ENCODE peak calls at places on chromosomes 4 and X, in ten cellular contexts. One of them, this sample, is unnamed. For H3K4me1, the result is how much of the 10 kb centered on the place peaks cover.

GRCh38 chrX:150150081-150150779 is 211.9 kb upstream of the EOLA2 start:
- DNase-seq in sigmoid colon: no peak
- DNase-seq in transverse colon: no peak
- DNase-seq in suprapubic skin: no peak
- DNase-seq in HCT116: no peak
- DNase-seq in Panc1: no peak
- DNase-seq in spleen: no peak
- DNase-seq in GM23338: no peak
- DNase-seq in K562: no peak
- DNase-seq in stomach: no peak
- DNase-seq in this sample: no peak

GRCh38 chrX:102339312-102340298 is 92.6 kb downstream of the NXF2 start:
- DNase-seq in GM23338: peak
- DNase-seq in K562: no peak
- DNase-seq in transverse colon: no peak
- DNase-seq in stomach: no peak
- DNase-seq in suprapubic skin: peak
- DNase-seq in sigmoid colon: peak
- DNase-seq in spleen: peak
- DNase-seq in Panc1: no peak
- DNase-seq in HCT116: no peak
- DNase-seq in this sample: no peak

GRCh38 chr4:108116423-108117168 is 52.1 kb downstream of the LEF1 start:
- DNase-seq in stomach: no peak
- DNase-seq in GM23338: no peak
- DNase-seq in transverse colon: no peak
- DNase-seq in Panc1: no peak
- DNase-seq in sigmoid colon: no peak
- DNase-seq in HCT116: no peak
- DNase-seq in suprapubic skin: no peak
- DNase-seq in K562: no peak
- DNase-seq in spleen: no peak
- DNase-seq in this sample: no peak

GRCh38 chr4:57068237-57068981 is 41.8 kb downstream of the IGFBP7 start:
- DNase-seq in stomach: no peak
- DNase-seq in transverse colon: no peak
- DNase-seq in suprapubic skin: no peak
- DNase-seq in sigmoid colon: no peak
- DNase-seq in HCT116: no peak
- DNase-seq in GM23338: no peak
- DNase-seq in spleen: no peak
- DNase-seq in K562: no peak
- DNase-seq in Panc1: no peak
- DNase-seq in this sample: no peak

GRCh38 chr4:22766068-22766467 is 73.3 kb downstream of the GBA3 start:
- DNase-seq in K562: no peak
- DNase-seq in HCT116: no peak
- DNase-seq in transverse colon: no peak
- DNase-seq in stomach: no peak
- DNase-seq in Panc1: no peak
- DNase-seq in suprapubic skin: no peak
- DNase-seq in spleen: no peak
- DNase-seq in sigmoid colon: no peak
- DNase-seq in GM23338: no peak
- DNase-seq in this sample: no peak

GRCh38 chr4:72969957-72970356 is 99.6 kb downstream of the COX18 start:
- DNase-seq in HCT116: no peak
- DNase-seq in K562: no peak
- DNase-seq in transverse colon: no peak
- DNase-seq in stomach: no peak
- DNase-seq in GM23338: peak
- DNase-seq in spleen: no peak
- DNase-seq in suprapubic skin: no peak
- DNase-seq in sigmoid colon: no peak
- DNase-seq in Panc1: no peak
- DNase-seq in this sample: no peak

GRCh38 chr4:55124337-55125076 is 888 bp downstream of the KDR start:
- DNase-seq in transverse colon: no peak
- DNase-seq in HCT116: no peak
- DNase-seq in sigmoid colon: no peak
- DNase-seq in stomach: no peak
- DNase-seq in Panc1: no peak
- DNase-seq in K562: no peak
- DNase-seq in spleen: no peak
- DNase-seq in GM23338: peak
- DNase-seq in suprapubic skin: no peak
- DNase-seq in this sample: no peak

GRCh38 chrX:44157858-44158257 is 184.7 kb upstream of the NDP start:
- DNase-seq in suprapubic skin: no peak
- DNase-seq in stomach: no peak
- DNase-seq in GM23338: no peak
- DNase-seq in HCT116: no peak
- DNase-seq in spleen: no peak
- DNase-seq in sigmoid colon: no peak
- DNase-seq in K562: no peak
- DNase-seq in transverse colon: no peak
- DNase-seq in Panc1: no peak
- DNase-seq in this sample: no peak

GRCh38 chr4:2930135-2930805 is 32.9 kb downstream of the NOP14 start:
- DNase-seq in stomach: peak
- DNase-seq in suprapubic skin: peak
- DNase-seq in spleen: peak
- DNase-seq in GM23338: no peak
- DNase-seq in K562: no peak
- DNase-seq in sigmoid colon: no peak
- DNase-seq in Panc1: no peak
- DNase-seq in transverse colon: no peak
- DNase-seq in HCT116: no peak
- DNase-seq in this sample: peak

GRCh38 chr4:15504041-15504440 is 34.4 kb downstream of the CC2D2A start:
- DNase-seq in Panc1: no peak
- DNase-seq in HCT116: no peak
- DNase-seq in sigmoid colon: no peak
- DNase-seq in K562: no peak
- DNase-seq in transverse colon: no peak
- DNase-seq in spleen: no peak
- DNase-seq in GM23338: no peak
- DNase-seq in suprapubic skin: no peak
- DNase-seq in stomach: no peak
- DNase-seq in this sample: no peak

DNA sequence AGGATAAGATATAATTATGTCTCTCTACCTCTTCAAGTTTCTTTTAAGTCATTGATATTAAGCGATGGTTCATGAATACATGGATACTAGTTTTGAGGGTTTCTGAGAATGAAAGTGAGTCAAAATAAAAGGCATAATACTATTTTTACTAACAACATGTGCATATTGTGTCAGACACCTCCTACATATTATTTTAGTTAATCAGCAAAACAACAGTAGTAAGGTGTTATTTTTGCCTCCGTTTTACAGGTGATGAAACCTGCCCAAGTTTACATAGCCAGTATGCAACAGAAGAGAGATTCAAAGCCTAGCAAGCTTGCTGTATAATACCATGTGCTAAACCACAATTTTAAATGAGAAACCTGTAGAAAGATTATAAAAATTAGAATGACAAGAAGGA is 544.1 kb downstream of the EPHA5 start:
- DNase-seq in sigmoid colon: no peak
- DNase-seq in stomach: no peak
- DNase-seq in Panc1: no peak
- DNase-seq in transverse colon: no peak
- DNase-seq in GM23338: no peak
- DNase-seq in suprapubic skin: no peak
- DNase-seq in K562: no peak
- DNase-seq in spleen: no peak
- DNase-seq in HCT116: no peak
- DNase-seq in this sample: no peak
- H3K4me3 ChIP-seq in sigmoid colon: no peak
- H3K4me3 ChIP-seq in stomach: no peak
- H3K4me3 ChIP-seq in Panc1: no peak
- H3K4me3 ChIP-seq in transverse colon: no peak
- H3K4me3 ChIP-seq in GM23338: no peak
- H3K4me3 ChIP-seq in suprapubic skin: no peak
- H3K4me3 ChIP-seq in K562: no peak
- H3K4me3 ChIP-seq in spleen: no peak
- H3K4me3 ChIP-seq in HCT116: no peak
- H3K4me3 ChIP-seq in this sample: no peak

DNA sequence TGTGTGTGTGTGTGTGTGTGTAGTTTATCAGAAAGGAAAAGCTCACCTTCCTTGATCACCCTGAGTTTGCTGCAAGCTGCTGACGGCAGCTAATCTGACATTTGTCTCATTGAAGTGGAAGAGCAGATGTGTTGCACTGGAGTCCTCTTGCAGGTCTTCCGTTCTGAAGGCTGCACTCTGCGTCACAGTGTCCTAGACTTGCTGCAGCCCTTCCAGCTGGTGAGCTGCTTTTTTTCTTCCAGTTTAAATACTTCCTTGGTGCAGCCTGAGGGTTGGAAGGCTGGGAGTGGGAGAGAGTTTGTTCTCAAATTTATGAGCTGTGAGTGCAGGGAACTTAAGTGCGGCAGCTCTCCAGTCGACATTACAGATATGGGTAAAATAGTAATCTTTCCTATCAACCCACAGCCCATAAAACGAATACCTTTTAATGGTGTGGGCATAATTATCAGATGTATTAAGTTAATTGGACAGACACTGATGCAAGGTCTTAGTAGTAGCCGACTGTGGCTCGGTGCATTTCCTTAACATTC is 303.6 kb upstream of the FAT1 start:
- DNase-seq in GM23338: no peak
- DNase-seq in spleen: no peak
- DNase-seq in sigmoid colon: no peak
- DNase-seq in HCT116: no peak
- DNase-seq in transverse colon: no peak
- DNase-seq in suprapubic skin: no peak
- DNase-seq in stomach: no peak
- DNase-seq in K562: no peak
- DNase-seq in Panc1: no peak
- DNase-seq in this sample: no peak
- TF ChIP-seq POLR2AphosphoS5 in GM23338: no peak
- TF ChIP-seq POLR2AphosphoS5 in spleen: no peak
- TF ChIP-seq POLR2AphosphoS5 in sigmoid colon: no peak
- TF ChIP-seq POLR2AphosphoS5 in HCT116: no peak
- TF ChIP-seq POLR2AphosphoS5 in transverse colon: no peak
- TF ChIP-seq POLR2AphosphoS5 in suprapubic skin: no peak
- TF ChIP-seq POLR2AphosphoS5 in stomach: no peak
- TF ChIP-seq POLR2AphosphoS5 in K562: no peak
- TF ChIP-seq POLR2AphosphoS5 in Panc1: no peak
- TF ChIP-seq POLR2AphosphoS5 in this sample: no peak

DNA sequence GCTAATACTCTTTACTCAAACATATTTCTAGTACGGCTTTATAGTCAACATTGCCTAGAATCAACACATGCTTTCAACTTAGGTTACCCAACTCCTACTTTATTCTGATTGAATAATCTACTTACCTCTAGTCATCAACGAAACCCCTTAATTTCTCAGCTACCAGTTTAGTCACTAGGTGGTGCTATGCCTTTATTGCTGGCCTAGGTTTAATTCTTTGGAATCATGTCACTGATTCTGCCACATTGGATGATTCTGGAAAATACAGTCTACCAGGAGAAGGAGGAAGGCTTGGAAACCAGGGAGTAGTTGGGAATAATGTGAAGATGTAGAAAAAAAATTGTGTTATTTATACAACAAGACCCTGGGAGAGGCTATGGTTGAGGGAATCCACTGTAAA is 167.7 kb downstream of the DCAF12L2 start:
- DNase-seq in sigmoid colon: no peak
- DNase-seq in spleen: no peak
- DNase-seq in Panc1: peak
- DNase-seq in GM23338: peak
- DNase-seq in transverse colon: no peak
- DNase-seq in HCT116: no peak
- DNase-seq in stomach: no peak
- DNase-seq in K562: no peak
- DNase-seq in suprapubic skin: no peak
- DNase-seq in this sample: no peak
- H3K4me1 ChIP-seq in sigmoid colon: under half
- H3K4me1 ChIP-seq in spleen: under half
- H3K4me1 ChIP-seq in Panc1: under half
- H3K4me1 ChIP-seq in GM23338: under half
- H3K4me1 ChIP-seq in transverse colon: under half
- H3K4me1 ChIP-seq in HCT116: under half
- H3K4me1 ChIP-seq in stomach: under half
- H3K4me1 ChIP-seq in K562: under half
- H3K4me1 ChIP-seq in suprapubic skin: under half
- H3K4me1 ChIP-seq in this sample: under half

GRCh38 chrX:13091111-13091765 is 46.8 kb upstream of the FAM9C start:
- DNase-seq in HCT116: no peak
- DNase-seq in transverse colon: no peak
- DNase-seq in stomach: no peak
- DNase-seq in spleen: no peak
- DNase-seq in suprapubic skin: no peak
- DNase-seq in sigmoid colon: no peak
- DNase-seq in Panc1: no peak
- DNase-seq in GM23338: no peak
- DNase-seq in K562: no peak
- DNase-seq in this sample: no peak

GRCh38 chrX:13093489-13094140 is 49.2 kb upstream of the FAM9C start:
- DNase-seq in sigmoid colon: no peak
- DNase-seq in HCT116: no peak
- DNase-seq in GM23338: no peak
- DNase-seq in suprapubic skin: no peak
- DNase-seq in K562: no peak
- DNase-seq in spleen: no peak
- DNase-seq in transverse colon: no peak
- DNase-seq in Panc1: no peak
- DNase-seq in stomach: no peak
- DNase-seq in this sample: no peak

GRCh38 chrX:13094374-13094773 is 50.0 kb upstream of the FAM9C start:
- DNase-seq in spleen: no peak
- DNase-seq in K562: no peak
- DNase-seq in stomach: no peak
- DNase-seq in transverse colon: no peak
- DNase-seq in Panc1: no peak
- DNase-seq in HCT116: no peak
- DNase-seq in suprapubic skin: no peak
- DNase-seq in GM23338: no peak
- DNase-seq in sigmoid colon: no peak
- DNase-seq in this sample: no peak

GRCh38 chrX:13090261-13091110 is 46.1 kb upstream of the FAM9C start:
- DNase-seq in Panc1: no peak
- DNase-seq in GM23338: no peak
- DNase-seq in spleen: no peak
- DNase-seq in suprapubic skin: no peak
- DNase-seq in HCT116: no peak
- DNase-seq in K562: peak
- DNase-seq in transverse colon: no peak
- DNase-seq in sigmoid colon: no peak
- DNase-seq in stomach: no peak
- DNase-seq in this sample: no peak

GRCh38 chrX:13092455-13092941 is 48.1 kb upstream of the FAM9C start:
- DNase-seq in stomach: peak
- DNase-seq in spleen: peak
- DNase-seq in HCT116: no peak
- DNase-seq in K562: no peak
- DNase-seq in transverse colon: peak
- DNase-seq in Panc1: no peak
- DNase-seq in GM23338: no peak
- DNase-seq in suprapubic skin: no peak
- DNase-seq in sigmoid colon: peak
- DNase-seq in this sample: peak
- H3K4me3 ChIP-seq in stomach: no peak
- H3K4me3 ChIP-seq in spleen: no peak
- H3K4me3 ChIP-seq in HCT116: no peak
- H3K4me3 ChIP-seq in K562: no peak
- H3K4me3 ChIP-seq in transverse colon: no peak
- H3K4me3 ChIP-seq in Panc1: no peak
- H3K4me3 ChIP-seq in GM23338: no peak
- H3K4me3 ChIP-seq in suprapubic skin: no peak
- H3K4me3 ChIP-seq in sigmoid colon: no peak
- H3K4me3 ChIP-seq in this sample: no peak

GRCh38 chr4:124640037-124640730 is 72.3 kb downstream of the ANKRD50 start:
- DNase-seq in spleen: no peak
- DNase-seq in transverse colon: no peak
- DNase-seq in K562: no peak
- DNase-seq in HCT116: peak
- DNase-seq in stomach: peak
- DNase-seq in GM23338: no peak
- DNase-seq in Panc1: peak
- DNase-seq in suprapubic skin: no peak
- DNase-seq in sigmoid colon: no peak
- DNase-seq in this sample: no peak
- TF ChIP-seq POLR2AphosphoS5 in spleen: no peak
- TF ChIP-seq POLR2AphosphoS5 in transverse colon: no peak
- TF ChIP-seq POLR2AphosphoS5 in K562: no peak
- TF ChIP-seq POLR2AphosphoS5 in HCT116: peak
- TF ChIP-seq POLR2AphosphoS5 in stomach: no peak
- TF ChIP-seq POLR2AphosphoS5 in GM23338: no peak
- TF ChIP-seq POLR2AphosphoS5 in Panc1: no peak
- TF ChIP-seq POLR2AphosphoS5 in suprapubic skin: no peak
- TF ChIP-seq POLR2AphosphoS5 in sigmoid colon: no peak
- TF ChIP-seq POLR2AphosphoS5 in this sample: no peak

This sample was measured in breast epithelium.